ENCODE peak calls at places on chromosome 5, in eight cellular contexts. I, A, G, U, F, O, Q and B are unnamed samples.

GRCh38 chr5:55994502-55994997 is at the start of gene IL6ST:
- DNase-seq in I (no peak), A (no peak), G (peak), U (no peak), F (peak), O (no peak), Q (no peak), B (peak)

GRCh38 chr5:135026645-135027317 is 7.2 kb downstream of the PITX1 start:
- DNase-seq in I (no peak), A (no peak), G (no peak), U (peak), F (no peak), O (no peak), Q (no peak), B (no peak)

GRCh38 chr5:137496919-137497318 is 2.2 kb downstream of the SPOCK1 start:
- DNase-seq in I (no peak), A (no peak), G (no peak), U (no peak), F (peak), O (no peak), Q (no peak), B (no peak)

GRCh38 chr5:170306381-170306790 is 8.8 kb upstream of the LCP2 start:
- DNase-seq in I (peak), A (peak), G (peak), U (no peak), F (peak), O (no peak), Q (no peak), B (no peak)

GRCh38 chr5:38305148-38305547 is 46.8 kb downstream of the EGFLAM start:
- DNase-seq in I (no peak), A (no peak), G (no peak), U (no peak), F (no peak), O (no peak), Q (no peak), B (no peak)

GRCh38 chr5:62780888-62781287 is 202.3 kb downstream of the LRRC70 start:
- DNase-seq in I (no peak), A (no peak), G (no peak), U (no peak), F (no peak), O (no peak), Q (no peak), B (no peak)

GRCh38 chr5:71836547-71837112 is 117.6 kb downstream of the CARTPT start:
- DNase-seq in I (no peak), A (no peak), G (no peak), U (no peak), F (no peak), O (no peak), Q (no peak), B (no peak)

GRCh38 chr5:152673601-152674000 is 268.5 kb upstream of the NMUR2 start:
- DNase-seq in I (no peak), A (no peak), G (no peak), U (no peak), F (no peak), O (no peak), Q (no peak), B (no peak)

GRCh38 chr5:103283120-103283519 is 24.6 kb downstream of the MACIR start:
- DNase-seq in I (no peak), A (no peak), G (no peak), U (no peak), F (no peak), O (no peak), Q (no peak), B (no peak)

GRCh38 chr5:177473461-177473991 is at the start of gene DBN1:
- DNase-seq in I (peak), A (no peak), G (peak), U (no peak), F (peak), O (peak), Q (peak), B (no peak)

GRCh38 chr5:67299317-67299716 is 102.7 kb upstream of the CD180 start:
- DNase-seq in I (no peak), A (no peak), G (no peak), U (no peak), F (no peak), O (no peak), Q (no peak), B (no peak)

GRCh38 chr5:61744690-61745619 is 412.9 kb downstream of the ZSWIM6 start:
- DNase-seq in I (no peak), A (no peak), G (no peak), U (no peak), F (no peak), O (no peak), Q (no peak), B (no peak)

GRCh38 chr5:111635946-111636315 is 121.1 kb downstream of the NREP start:
- DNase-seq in I (no peak), A (no peak), G (no peak), U (no peak), F (peak), O (no peak), Q (no peak), B (no peak)

GRCh38 chr5:91865920-91866319 is 482.8 kb upstream of the ARRDC3 start:
- DNase-seq in I (no peak), A (no peak), G (no peak), U (no peak), F (no peak), O (no peak), Q (peak), B (no peak)

GRCh38 chr5:123035950-123036390 is 555 bp downstream of the PPIC start:
- DNase-seq in I (peak), A (peak), G (peak), U (peak), F (peak), O (no peak), Q (no peak), B (no peak)

GRCh38 chr5:33423018-33423630 is 17.6 kb upstream of the TARS1 start:
- DNase-seq in I (no peak), A (peak), G (peak), U (no peak), F (peak), O (no peak), Q (peak), B (no peak)

GRCh38 chr5:40689442-40689841 is 9.7 kb downstream of the PTGER4 start:
- DNase-seq in I (no peak), A (peak), G (no peak), U (no peak), F (peak), O (no peak), Q (no peak), B (no peak)